ENCODE peak calls at places on chromosomes 6 and 20, in eight cellular contexts. W is right lobe of liver; J is CD4-positive, CD25-positive, alpha-beta regulatory T cell; V is naive thymus-derived CD4-positive, alpha-beta T cell; X is cardiac muscle cell; F is ovary; Y is astrocyte; I is tibial artery. E is an unnamed sample.

GRCh38 chr6:64335195-64335594 is 699.6 kb downstream of the PHF3 start:
- DNase-seq in X (peak; percentile 76), Y (no peak), F (no peak), W (no peak), J (no peak), I (no peak), V (no peak), E (no peak)

GRCh38 chr20:24357169-24357568 is 112.3 kb upstream of the SYNDIG1 start:
- DNase-seq in F (no peak), I (no peak), V (no peak), X (no peak), W (no peak), J (no peak), Y (no peak), E (no peak)

GRCh38 chr6:88238065-88238464 is 71.9 kb upstream of the CNR1 start:
- DNase-seq in J (no peak), X (no peak), F (no peak), V (peak; percentile 0), I (no peak), Y (no peak), W (no peak), E (peak; percentile 75)

GRCh38 chr6:105227292-105227628 is 47.4 kb upstream of the POPDC3 start:
- DNase-seq in I (no peak), V (no peak), X (no peak), W (no peak), J (no peak), Y (no peak), F (no peak), E (no peak)

GRCh38 chr6:10837009-10837691 is 1.2 kb downstream of the MAK start:
- DNase-seq in W (peak; percentile 62), Y (no peak), V (peak; percentile 15), I (peak; percentile 29), F (peak; percentile 37), X (peak; percentile 9), J (no peak), E (no peak)

GRCh38 chr6:128363424-128363823 is 157.0 kb downstream of the PTPRK start:
- DNase-seq in Y (peak; percentile 56), V (no peak), J (no peak), X (no peak), I (no peak), W (no peak), F (no peak), E (no peak)

GRCh38 chr6:80725156-80725930 is 618.9 kb downstream of the BCKDHB start:
- DNase-seq in Y (peak; percentile 6), W (no peak), J (no peak), X (no peak), F (no peak), I (no peak), V (no peak), E (no peak)

GRCh38 chr20:2698912-2699311 is 6.3 kb downstream of the EBF4 start:
- DNase-seq in I (no peak), Y (no peak), J (no peak), X (no peak), F (no peak), V (no peak), W (no peak), E (no peak)

GRCh38 chr6:9252784-9253183 is 817.4 kb upstream of the SLC35B3 start:
- DNase-seq in I (no peak), F (no peak), X (no peak), J (no peak), V (no peak), W (no peak), Y (no peak), E (no peak)

GRCh38 chr6:138724015-138724414 is 49.6 kb upstream of the CCDC28A start:
- DNase-seq in X (peak; percentile 68), I (peak; percentile 51), J (no peak), F (no peak), Y (peak; percentile 56), V (no peak), W (peak; percentile 64), E (no peak)

GRCh38 chr6:109139109-109139508 is 43.8 kb downstream of the CEP57L1 start:
- DNase-seq in Y (peak; percentile 65), V (no peak), X (peak; percentile 72), F (no peak), J (no peak), W (no peak), I (no peak), E (no peak)

GRCh38 chr6:56570434-56571359 is 72.0 kb downstream of the DST start:
- DNase-seq in X (peak; percentile 43), W (no peak), J (no peak), I (no peak), F (no peak), Y (peak; percentile 10), V (peak; percentile 14), E (peak; percentile 78)

GRCh38 chr20:45552456-45552855 is 5.3 kb upstream of the EPPIN start:
- DNase-seq in F (no peak), I (no peak), V (no peak), X (no peak), J (no peak), W (no peak), Y (no peak), E (no peak)

GRCh38 chr20:12358655-12359009 is 440.9 kb downstream of the BTBD3 start:
- DNase-seq in F (no peak), X (peak; percentile 5), I (no peak), W (no peak), V (no peak), J (no peak), Y (no peak), E (no peak)

GRCh38 chr6:39247667-39248194 is 18.5 kb upstream of the KCNK5 start:
- DNase-seq in W (no peak), J (no peak), Y (no peak), V (no peak), F (no peak), X (no peak), I (no peak), E (no peak)

GRCh38 chr6:116397960-116398359 is 27.2 kb downstream of the DSE start:
- DNase-seq in V (no peak), F (no peak), J (no peak), W (no peak), I (no peak), Y (peak; percentile 74), X (peak; percentile 56), E (no peak)

GRCh38 chr6:116400376-116400775 is 29.6 kb downstream of the DSE start:
- DNase-seq in V (no peak), F (no peak), X (peak; percentile 62), Y (peak; percentile 58), J (no peak), W (no peak), I (no peak), E (no peak)

GRCh38 chr6:116402108-116402507 is 31.4 kb downstream of the DSE start:
- DNase-seq in W (no peak), X (no peak), F (no peak), V (no peak), J (no peak), I (no peak), Y (no peak), E (no peak)

GRCh38 chr6:116398366-116399005 is 27.7 kb downstream of the DSE start:
- DNase-seq in X (peak; percentile 58), F (no peak), V (no peak), W (no peak), Y (peak; percentile 66), J (no peak), I (no peak), E (no peak)

DNA sequence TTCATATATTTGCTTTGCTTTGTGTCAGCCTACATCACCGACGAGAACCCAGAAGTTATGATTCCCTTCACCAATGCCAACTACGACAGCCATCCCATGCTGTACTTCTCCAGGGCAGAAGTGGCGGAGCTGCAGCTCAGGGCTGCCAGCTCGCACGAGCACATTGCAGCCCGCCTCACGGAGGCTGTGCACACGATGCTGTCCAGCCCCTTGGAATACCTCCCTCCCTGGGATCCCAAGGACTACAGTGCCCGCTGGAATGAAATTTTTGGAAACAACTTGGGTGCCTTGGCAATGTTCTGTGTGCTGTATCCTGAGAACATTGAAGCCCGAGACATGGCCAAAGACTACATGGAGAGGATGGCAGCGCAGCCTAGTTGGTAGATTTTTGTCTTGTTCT is 28.5 kb downstream of the DSE start:
- DNase-seq in J (no peak), Y (no peak), W (no peak), I (peak; percentile 45), X (no peak), F (no peak), V (no peak), E (no peak)
- H3K27ac ChIP-seq in J (no peak overlapping the region), Y (peak overlapping the region; percentile 94), W (no peak overlapping the region), I (peak overlapping the region; percentile 60), X (no peak overlapping the region), F (no peak overlapping the region), V (no peak overlapping the region), E (no peak overlapping the region)

GRCh38 chr6:142918339-142919042 is 26.5 kb downstream of the HIVEP2 start:
- DNase-seq in X (no peak), F (no peak), W (no peak), I (no peak), Y (no peak), V (no peak), J (no peak), E (no peak)
- H3K27ac ChIP-seq in X (no peak overlapping the region), F (no peak overlapping the region), W (no peak overlapping the region), I (no peak overlapping the region), Y (no peak overlapping the region), V (peak overlapping the region; percentile 46), J (peak overlapping the region; percentile 63), E (no peak overlapping the region)

GRCh38 chr6:85453490-85453889 is 3.6 kb downstream of the NT5E start:
- DNase-seq in Y (no peak), J (no peak), X (no peak), W (no peak), F (no peak), V (no peak), I (no peak), E (no peak)
- H3K27ac ChIP-seq in Y (no peak overlapping the region), J (no peak overlapping the region), X (no peak overlapping the region), W (no peak overlapping the region), F (peak overlapping the region; percentile 96), V (no peak overlapping the region), I (peak overlapping the region; percentile 96), E (no peak overlapping the region)

GRCh38 chr20:35541118-35541782 is 628 bp upstream of the ERGIC3 start:
- DNase-seq in I (no peak), Y (no peak), W (no peak), J (no peak), V (no peak), F (no peak), X (no peak), E (no peak)
- H3K27ac ChIP-seq in I (peak overlapping the region; percentile 64), Y (no peak overlapping the region), W (no peak overlapping the region), J (peak overlapping the region; percentile 81), V (peak overlapping the region; percentile 77), F (no peak overlapping the region), X (peak overlapping the region; percentile 25), E (no peak overlapping the region)